ENCODE peak calls at places on chromosomes 2 and 18, in eight cellular contexts. M is CD8-positive, alpha-beta T cell; F is Panc1; U is keratinocyte; A is upper lobe of left lung; E is ascending aorta; O is GM12865; I is bronchial epithelial cell. T is an unnamed sample.

GRCh38 chr2:232339121-232340081 is 39.1 kb upstream of the ALPP start:
- DNase-seq in M (no peak), F (no peak), U (no peak), A (peak), E (no peak), O (no peak), I (no peak), T (no peak)

GRCh38 chr2:146821836-146822316 is 1023.0 kb upstream of the ACVR2A start:
- DNase-seq in M (no peak), F (no peak), U (no peak), A (no peak), E (no peak), O (no peak), I (peak), T (no peak)

GRCh38 chr2:109438146-109438545 is 175.6 kb downstream of the SEPTIN10 start:
- DNase-seq in M (no peak), F (no peak), U (no peak), A (no peak), E (no peak), O (no peak), I (no peak), T (no peak)

GRCh38 chr2:116098049-116098448 is 1655.6 kb downstream of the DPP10 start:
- DNase-seq in M (no peak), F (no peak), U (no peak), A (no peak), E (no peak), O (no peak), I (no peak), T (no peak)

GRCh38 chr2:10361220-10361588 is 58.5 kb downstream of the HPCAL1 start:
- DNase-seq in M (no peak), F (no peak), U (no peak), A (no peak), E (no peak), O (no peak), I (peak), T (no peak)

GRCh38 chr18:8264861-8265411 is 344.3 kb upstream of the RAB12 start:
- DNase-seq in M (no peak), F (no peak), U (peak), A (no peak), E (no peak), O (no peak), I (peak), T (peak)

GRCh38 chr2:235021752-235022151 is 69.9 kb downstream of the SH3BP4 start:
- DNase-seq in M (no peak), F (peak), U (peak), A (no peak), E (no peak), O (no peak), I (peak), T (no peak)

GRCh38 chr2:27323592-27324285 is 842 bp upstream of the MPV17 start:
- DNase-seq in M (no peak), F (no peak), U (no peak), A (peak), E (no peak), O (no peak), I (peak), T (no peak)

GRCh38 chr18:60067426-60068210 is 167.8 kb downstream of the PMAIP1 start:
- DNase-seq in M (no peak), F (no peak), U (no peak), A (no peak), E (no peak), O (no peak), I (no peak), T (no peak)

GRCh38 chr2:188529710-188530109 is 238.0 kb downstream of the GULP1 start:
- DNase-seq in M (no peak), F (no peak), U (no peak), A (no peak), E (no peak), O (no peak), I (no peak), T (no peak)

GRCh38 chr2:203688798-203689197 is 17.6 kb upstream of the CD28 start:
- DNase-seq in M (no peak), F (no peak), U (no peak), A (peak), E (no peak), O (peak), I (peak), T (no peak)

GRCh38 chr18:31206064-31206463 is 43.4 kb upstream of the DSC1 start:
- DNase-seq in M (no peak), F (no peak), U (no peak), A (no peak), E (no peak), O (no peak), I (no peak), T (no peak)

GRCh38 chr18:22228930-22229329 is 59.5 kb downstream of the GATA6 start:
- DNase-seq in M (no peak), F (no peak), U (no peak), A (no peak), E (no peak), O (no peak), I (peak), T (no peak)

GRCh38 chr2:142082363-142082762 is 48.5 kb downstream of the LRP1B start:
- DNase-seq in M (no peak), F (no peak), U (no peak), A (no peak), E (no peak), O (no peak), I (no peak), T (no peak)

GRCh38 chr2:189751080-189751658 is 11.4 kb downstream of the OSGEPL1 start:
- DNase-seq in M (peak), F (no peak), U (no peak), A (no peak), E (no peak), O (peak), I (peak), T (no peak)

GRCh38 chr2:127683766-127684165 is 8.4 kb upstream of the LIMS2 start:
- DNase-seq in M (no peak), F (no peak), U (no peak), A (no peak), E (no peak), O (no peak), I (no peak), T (no peak)

GRCh38 chr2:239966029-239966847 is 58.9 kb downstream of the NDUFA10 start:
- DNase-seq in M (no peak), F (no peak), U (peak), A (no peak), E (no peak), O (no peak), I (peak), T (no peak)

GRCh38 chr18:21038201-21038600 is 73.4 kb downstream of the ROCK1 start:
- DNase-seq in M (no peak), F (no peak), U (no peak), A (no peak), E (no peak), O (no peak), I (no peak), T (no peak)

GRCh38 chr2:68769586-68770270 is 35.1 kb downstream of the ARHGAP25 start:
- DNase-seq in M (no peak), F (no peak), U (no peak), A (no peak), E (no peak), O (no peak), I (peak), T (no peak)

GRCh38 chr2:207746131-207746530 is 23.6 kb downstream of the FZD5 start:
- DNase-seq in M (peak), F (peak), U (peak), A (peak), E (no peak), O (peak), I (peak), T (peak)

GRCh38 chr18:46761054-46761769 is 4.4 kb upstream of the ST8SIA5 start:
- DNase-seq in M (no peak), F (no peak), U (no peak), A (no peak), E (no peak), O (no peak), I (no peak), T (no peak)

GRCh38 chr2:133817680-133818566 is 249.7 kb upstream of the NCKAP5 start:
- DNase-seq in M (no peak), F (peak), U (peak), A (no peak), E (no peak), O (no peak), I (peak), T (no peak)

GRCh38 chr2:234816056-234816455 is 135.8 kb upstream of the SH3BP4 start:
- DNase-seq in M (no peak), F (no peak), U (no peak), A (no peak), E (no peak), O (no peak), I (no peak), T (no peak)

GRCh38 chr2:1088192-1088860 is 137.7 kb downstream of the SNTG2 start:
- DNase-seq in M (no peak), F (no peak), U (no peak), A (no peak), E (no peak), O (no peak), I (peak), T (no peak)

GRCh38 chr2:133609664-133610063 is 41.4 kb upstream of the NCKAP5 start:
- DNase-seq in M (no peak), F (no peak), U (no peak), A (no peak), E (no peak), O (no peak), I (no peak), T (no peak)

GRCh38 chr2:9394816-9395215 is 28.5 kb downstream of the ITGB1BP1 start:
- DNase-seq in M (no peak), F (no peak), U (no peak), A (no peak), E (no peak), O (no peak), I (no peak), T (no peak)

GRCh38 chr18:44781890-44782289 is 101.2 kb downstream of the SETBP1 start:
- DNase-seq in M (no peak), F (no peak), U (no peak), A (no peak), E (no peak), O (no peak), I (peak), T (no peak)

GRCh38 chr2:215269397-215270117 is 42.3 kb upstream of the ATIC start:
- DNase-seq in M (peak), F (peak), U (peak), A (peak), E (no peak), O (peak), I (peak), T (peak)

GRCh38 chr18:58580078-58580477 is 48.8 kb downstream of the ALPK2 start:
- DNase-seq in M (no peak), F (no peak), U (no peak), A (no peak), E (no peak), O (no peak), I (no peak), T (no peak)

GRCh38 chr18:58578321-58578720 is 50.6 kb downstream of the ALPK2 start:
- DNase-seq in M (no peak), F (no peak), U (no peak), A (no peak), E (no peak), O (no peak), I (no peak), T (no peak)

GRCh38 chr18:58580623-58581022 is 48.3 kb downstream of the ALPK2 start:
- DNase-seq in M (no peak), F (no peak), U (no peak), A (no peak), E (no peak), O (no peak), I (no peak), T (no peak)

GRCh38 chr18:58579561-58580047 is 49.3 kb downstream of the ALPK2 start:
- DNase-seq in M (no peak), F (no peak), U (no peak), A (no peak), E (no peak), O (no peak), I (no peak), T (no peak)

GRCh38 chr18:58578835-58579560 is 49.9 kb downstream of the ALPK2 start:
- DNase-seq in M (no peak), F (no peak), U (no peak), A (no peak), E (no peak), O (no peak), I (peak), T (no peak)
- H3K4me3 ChIP-seq in M (no peak), F (peak), U (no peak), A (no peak), E (no peak), O (no peak), I (no peak), T (no peak)

DNA sequence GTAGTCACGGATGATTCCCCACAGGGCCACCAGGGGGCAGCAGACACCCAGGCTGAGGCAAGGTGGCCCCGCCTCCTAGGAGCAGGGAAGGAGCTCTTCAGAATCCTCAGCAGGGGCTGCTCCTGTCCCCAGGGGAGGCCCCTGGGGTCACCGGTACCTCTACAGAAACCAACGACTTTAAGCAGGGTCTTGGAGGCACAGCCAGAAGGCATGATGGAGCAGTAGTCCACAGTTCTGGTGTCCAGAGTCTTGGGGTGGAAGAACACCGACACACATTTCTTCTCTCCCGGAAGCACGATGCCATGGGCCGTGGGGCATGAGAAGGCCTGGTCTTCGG is 11.5 kb downstream of the CFAP65 start:
- DNase-seq in M (peak), F (peak), U (peak), A (peak), E (no peak), O (peak), I (peak), T (peak)
- TF ChIP-seq CTCF in M (peak), F (peak), U (peak), A (peak), E (peak), O (peak), I (peak), T (peak)

DNA sequence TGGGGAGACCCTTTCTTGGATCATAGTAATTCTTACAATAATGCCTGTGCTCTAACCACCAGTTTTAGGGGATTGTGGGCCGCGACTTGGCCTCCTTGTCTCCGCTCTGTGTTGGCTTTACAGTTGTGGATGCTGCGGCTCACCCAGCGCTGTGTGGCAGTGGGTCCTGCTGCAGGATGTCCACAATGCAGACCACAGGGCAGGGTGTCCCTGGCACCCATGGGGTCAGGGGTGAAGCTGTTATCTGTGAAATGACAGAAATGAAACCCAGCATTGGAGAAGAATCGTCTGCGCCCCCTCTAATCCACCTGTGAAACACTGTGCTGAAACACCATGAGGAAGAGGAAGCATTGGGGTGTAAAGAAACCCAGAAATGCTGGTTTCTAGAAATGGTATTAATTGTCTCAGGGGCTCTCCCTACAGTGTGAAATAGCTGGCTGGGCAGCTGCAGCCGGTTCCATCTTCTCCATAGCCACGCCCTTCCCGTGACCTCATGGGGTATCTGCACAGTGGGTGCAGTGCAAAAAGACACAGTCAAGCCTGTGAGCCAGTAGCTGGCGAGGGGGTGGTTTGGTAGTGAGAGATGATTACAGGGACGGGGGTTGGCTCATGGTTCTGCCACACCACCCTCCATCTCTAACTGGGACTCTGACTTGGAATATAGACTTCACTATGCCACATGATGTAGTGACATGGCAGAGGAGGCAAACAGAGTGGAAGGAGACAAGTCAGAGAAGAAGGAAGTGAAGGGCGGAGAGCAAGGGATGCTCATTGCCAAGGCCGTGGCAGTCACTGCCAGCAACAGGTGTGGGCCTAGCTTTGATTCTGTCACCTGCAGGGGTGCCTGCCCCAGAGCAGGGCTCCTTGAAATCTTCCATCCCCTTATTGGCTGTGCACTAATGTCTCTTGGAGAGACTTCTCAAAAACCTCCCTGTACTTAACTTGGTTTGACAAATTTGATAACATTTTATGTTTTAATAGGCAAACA is 16.2 kb downstream of the INPP4A start:
- DNase-seq in M (peak), F (no peak), U (no peak), A (no peak), E (no peak), O (peak), I (no peak), T (no peak)
- H3K4me3 ChIP-seq in M (peak), F (no peak), U (no peak), A (no peak), E (no peak), O (no peak), I (no peak), T (no peak)

DNA sequence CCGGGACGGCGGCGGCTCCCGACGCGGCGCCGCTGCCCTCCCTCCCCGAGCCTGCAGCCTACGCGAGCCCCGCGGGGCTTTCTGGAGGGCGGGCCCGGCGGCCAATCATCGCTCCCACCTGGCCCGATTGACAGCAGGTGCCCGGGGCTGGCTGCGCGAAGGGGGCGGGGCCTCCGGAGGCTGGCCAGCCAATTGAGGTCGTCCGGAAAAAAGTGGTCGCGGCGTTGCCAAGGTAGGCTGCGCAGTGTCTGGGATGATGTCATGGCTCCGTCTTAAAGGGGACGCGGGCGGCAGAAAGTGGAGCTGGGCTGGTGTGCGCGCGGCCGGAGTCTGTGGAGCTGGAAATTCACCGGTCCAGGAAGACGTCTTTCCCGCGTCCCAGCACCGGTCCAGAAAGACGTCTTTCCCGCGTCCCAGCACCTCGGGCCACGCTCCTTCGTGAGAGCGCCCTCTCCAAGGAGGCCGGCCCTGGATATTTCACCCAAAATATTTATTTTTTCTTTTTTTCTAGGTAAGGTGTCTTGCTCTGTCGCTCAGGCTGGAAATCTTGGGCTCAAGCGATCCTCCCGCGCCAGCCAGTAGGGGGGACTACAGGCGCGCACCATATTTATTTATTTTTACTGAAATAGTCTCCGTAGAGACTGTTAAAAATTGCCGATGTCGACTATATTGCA is at the start of gene ACTR1B:
- DNase-seq in M (peak), F (peak), U (peak), A (peak), E (peak), O (peak), I (peak), T (peak)
- TF ChIP-seq CTCF in M (no peak), F (peak), U (peak), A (peak), E (peak), O (peak), I (peak), T (peak)

GRCh38 chr2:183125659-183126341 is 1.6 kb downstream of the NUP35 start:
- DNase-seq in M (no peak), F (no peak), U (no peak), A (no peak), E (no peak), O (no peak), I (no peak), T (no peak)

GRCh38 chr2:183124957-183125255 is 663 bp downstream of the NUP35 start:
- DNase-seq in M (no peak), F (peak), U (no peak), A (no peak), E (no peak), O (no peak), I (no peak), T (no peak)

GRCh38 chr2:183123959-183124221 is 353 bp upstream of the NUP35 start:
- DNase-seq in M (no peak), F (peak), U (no peak), A (no peak), E (no peak), O (no peak), I (no peak), T (no peak)

GRCh38 chr2:183124222-183124956 is at the start of gene NUP35:
- DNase-seq in M (peak), F (peak), U (peak), A (peak), E (peak), O (peak), I (peak), T (peak)

DNA sequence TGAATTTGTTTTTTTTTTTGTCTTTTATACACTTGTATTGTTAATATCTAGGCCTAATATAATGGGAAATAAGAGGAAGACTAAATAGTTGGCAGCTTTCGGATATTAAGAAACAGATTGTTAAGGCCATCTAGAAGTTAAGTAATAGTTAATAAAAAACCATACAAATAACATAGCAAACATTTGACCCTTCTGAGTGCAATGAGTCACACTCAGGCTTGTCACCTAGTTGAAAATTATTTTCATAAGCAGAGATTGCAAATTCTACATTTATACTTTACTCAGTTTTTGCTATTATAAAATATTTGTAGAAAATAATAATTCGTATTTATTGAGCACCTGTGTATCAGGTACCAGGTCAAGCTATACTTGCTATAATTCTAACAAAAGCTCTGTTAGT is 2.4 kb downstream of the NUP35 start:
- DNase-seq in M (no peak), F (no peak), U (no peak), A (no peak), E (no peak), O (no peak), I (no peak), T (no peak)
- H3K4me3 ChIP-seq in M (no peak), F (peak), U (no peak), A (no peak), E (no peak), O (no peak), I (no peak), T (no peak)

GRCh38 chr2:184628051-184628450 is 29.7 kb downstream of the ZNF804A start:
- DNase-seq in M (no peak), F (no peak), U (no peak), A (peak), E (no peak), O (no peak), I (no peak), T (no peak)
- TF ChIP-seq CTCF in M (no peak), F (no peak), U (no peak), A (no peak), E (no peak), O (no peak), I (no peak), T (no peak)